ENCODE peak calls at places on chromosomes 2 and 18, in four cellular contexts. One of them, this sample, is unnamed.

GRCh38 chr2:179336782-179337534 is 72.3 kb upstream of the SESTD1 start:
- DNase-seq in A549: no peak
- DNase-seq in T-cell: no peak
- DNase-seq in NCI-H1694: no peak
- DNase-seq in this sample: no peak

GRCh38 chr2:204576580-204576979 is 31.3 kb downstream of the PARD3B start:
- DNase-seq in A549: no peak
- DNase-seq in T-cell: no peak
- DNase-seq in NCI-H1694: no peak
- DNase-seq in this sample: no peak

GRCh38 chr2:230896346-230897115 is 28.5 kb downstream of the GPR55 start:
- DNase-seq in A549: no peak
- DNase-seq in T-cell: no peak
- DNase-seq in NCI-H1694: no peak
- DNase-seq in this sample: no peak

GRCh38 chr2:111250448-111251030 is 129.8 kb downstream of the BCL2L11 start:
- DNase-seq in A549: no peak
- DNase-seq in T-cell: no peak
- DNase-seq in NCI-H1694: no peak
- DNase-seq in this sample: no peak

GRCh38 chr2:38075436-38076249 is at the start of gene CYP1B1:
- DNase-seq in A549: no peak
- DNase-seq in T-cell: no peak
- DNase-seq in NCI-H1694: no peak
- DNase-seq in this sample: no peak

GRCh38 chr2:177646791-177647190 is 254.2 kb downstream of the AGPS start:
- DNase-seq in A549: no peak
- DNase-seq in T-cell: no peak
- DNase-seq in NCI-H1694: no peak
- DNase-seq in this sample: no peak

GRCh38 chr2:115757286-115757685 is 1314.8 kb downstream of the DPP10 start:
- DNase-seq in A549: no peak
- DNase-seq in T-cell: no peak
- DNase-seq in NCI-H1694: no peak
- DNase-seq in this sample: no peak

GRCh38 chr18:48824231-48824970 is 126.4 kb downstream of the SMAD7 start:
- DNase-seq in A549: no peak
- DNase-seq in T-cell: no peak
- DNase-seq in NCI-H1694: no peak
- DNase-seq in this sample: no peak

GRCh38 chr2:137435176-137435575 is 529.1 kb upstream of the HNMT start:
- DNase-seq in A549: no peak
- DNase-seq in T-cell: no peak
- DNase-seq in NCI-H1694: no peak
- DNase-seq in this sample: no peak

GRCh38 chr2:126720031-126720368 is 64.0 kb downstream of the GYPC start:
- DNase-seq in A549: no peak
- DNase-seq in T-cell: no peak
- DNase-seq in NCI-H1694: no peak
- DNase-seq in this sample: no peak

GRCh38 chr2:218209078-218209477 is 7.9 kb upstream of the ARPC2 start:
- DNase-seq in A549: no peak
- DNase-seq in T-cell: no peak
- DNase-seq in NCI-H1694: no peak
- DNase-seq in this sample: no peak

GRCh38 chr2:95021847-95022246 is 3.7 kb upstream of the MAL start:
- DNase-seq in A549: no peak
- DNase-seq in T-cell: no peak
- DNase-seq in NCI-H1694: no peak
- DNase-seq in this sample: no peak

GRCh38 chr2:189379287-189379630 is 62.0 kb upstream of the WDR75 start:
- DNase-seq in A549: peak; percentile 27
- DNase-seq in T-cell: no peak
- DNase-seq in NCI-H1694: no peak
- DNase-seq in this sample: no peak

GRCh38 chr2:111923271-111923670 is 24.9 kb downstream of the MERTK start:
- DNase-seq in A549: no peak
- DNase-seq in T-cell: no peak
- DNase-seq in NCI-H1694: no peak
- DNase-seq in this sample: no peak

GRCh38 chr2:30732376-30732775 is 74.9 kb downstream of the CAPN13 start:
- DNase-seq in A549: no peak
- DNase-seq in T-cell: no peak
- DNase-seq in NCI-H1694: no peak
- DNase-seq in this sample: no peak